ENCODE peak calls at places on chromosomes 4 and X, in ten cellular contexts. U, M, J, E, B, T, W, D, I and F are unnamed samples.

GRCh38 chr4:97142893-97143292 is 1000.4 kb downstream of the STPG2 start:
- DNase-seq in U (no peak), T (no peak), J (no peak), M (no peak), E (no peak), D (no peak), I (no peak), B (no peak), W (no peak), F (no peak)

GRCh38 chr4:118032691-118033090 is 1.6 kb upstream of the NDST3 start:
- DNase-seq in W (no peak), T (peak), E (no peak), B (no peak), J (peak), I (no peak), U (no peak), D (no peak), M (no peak), F (no peak)

GRCh38 chr4:139509727-139510410 is 46.1 kb downstream of the SETD7 start:
- DNase-seq in J (no peak), M (no peak), D (peak), I (no peak), B (no peak), T (no peak), E (no peak), U (no peak), W (no peak), F (no peak)

GRCh38 chr4:128589384-128589957 is 220.0 kb upstream of the JADE1 start:
- DNase-seq in D (no peak), J (no peak), T (no peak), B (no peak), E (no peak), I (no peak), U (no peak), W (no peak), M (no peak), F (no peak)

GRCh38 chrX:130176354-130176776 is 4.6 kb downstream of the RAB33A start:
- DNase-seq in B (no peak), E (no peak), W (peak), D (no peak), T (no peak), I (no peak), M (peak), U (no peak), J (no peak), F (peak)

GRCh38 chr4:1775731-1776500 is 17.2 kb upstream of the FGFR3 start:
- DNase-seq in W (no peak), D (no peak), J (peak), B (no peak), E (peak), U (no peak), T (peak), M (no peak), I (no peak), F (no peak)

GRCh38 chr4:2248821-2249261 is 6.9 kb upstream of the HAUS3 start:
- DNase-seq in M (no peak), J (peak), U (no peak), I (no peak), E (no peak), B (peak), T (peak), W (no peak), D (no peak), F (no peak)

GRCh38 chrX:1870421-1870820 is 255.6 kb downstream of the ASMT start:
- DNase-seq in U (no peak), M (no peak), E (no peak), I (no peak), D (no peak), J (no peak), T (no peak), B (no peak), W (no peak), F (no peak)

GRCh38 chr4:35934370-35934981 is 309.8 kb downstream of the ARAP2 start:
- DNase-seq in W (no peak), B (no peak), T (peak), U (no peak), J (no peak), E (no peak), D (peak), I (no peak), M (no peak), F (no peak)

GRCh38 chr4:100391913-100392312 is 125.9 kb downstream of the EMCN start:
- DNase-seq in D (peak), E (no peak), M (peak), U (no peak), J (no peak), T (no peak), W (no peak), B (no peak), I (no peak), F (no peak)

GRCh38 chr4:3711183-3712111 is 54.7 kb upstream of the ADRA2C start:
- DNase-seq in E (peak), U (no peak), W (no peak), M (no peak), T (no peak), J (no peak), B (no peak), I (peak), D (no peak), F (no peak)

GRCh38 chrX:12975999-12976558 is 1.2 kb downstream of the TMSB4X start:
- DNase-seq in I (no peak), T (peak), D (peak), E (no peak), W (no peak), B (no peak), J (peak), M (no peak), U (peak), F (peak)

GRCh38 chrX:54786972-54787371 is 11.1 kb downstream of the ITIH6 start:
- DNase-seq in E (no peak), J (peak), T (no peak), I (no peak), D (no peak), U (no peak), B (no peak), W (no peak), M (no peak), F (peak)

GRCh38 chr4:7352486-7352885 is 82.2 kb downstream of the PSAPL1 start:
- DNase-seq in U (no peak), E (no peak), M (no peak), D (no peak), I (no peak), T (no peak), J (no peak), W (no peak), B (no peak), F (no peak)

GRCh38 chrX:12770440-12770839 is 20.8 kb upstream of the PRPS2 start:
- DNase-seq in T (peak), I (no peak), W (no peak), E (no peak), J (no peak), B (no peak), U (no peak), M (no peak), D (peak), F (peak)

GRCh38 chr4:140057693-140058092 is 96.3 kb downstream of the MAML3 start:
- DNase-seq in U (no peak), I (no peak), T (no peak), B (no peak), J (no peak), W (no peak), D (no peak), M (no peak), E (no peak), F (no peak)

GRCh38 chr4:38144029-38144428 is 183.8 kb downstream of the PTTG2 start:
- DNase-seq in J (no peak), I (no peak), E (no peak), T (no peak), D (peak), M (no peak), B (no peak), U (no peak), W (no peak), F (no peak)

GRCh38 chr4:54767376-54767775 is 109.6 kb downstream of the KIT start:
- DNase-seq in U (no peak), D (no peak), T (no peak), M (no peak), I (no peak), J (no peak), B (no peak), W (no peak), E (no peak), F (no peak)

GRCh38 chrX:143633530-143634372 is 2.1 kb downstream of the SLITRK4 start:
- DNase-seq in M (no peak), I (peak), E (no peak), B (no peak), U (no peak), J (no peak), W (no peak), T (no peak), D (no peak), F (no peak)

GRCh38 chrX:108292053-108292452 is 146.2 kb downstream of the COL4A6 start:
- DNase-seq in M (no peak), D (no peak), J (no peak), W (no peak), U (no peak), I (no peak), E (no peak), B (no peak), T (no peak), F (no peak)
- TF ChIP-seq CTCF in M (no peak), D (no peak), J (no peak), W (no peak), U (no peak), I (no peak), E (no peak), B (no peak), T (peak), F (no peak)

GRCh38 chrX:92232182-92232581 is 453.0 kb downstream of the PCDH11X start:
- DNase-seq in B (no peak), E (no peak), M (no peak), D (peak), T (peak), I (no peak), W (no peak), U (no peak), J (no peak), F (peak)
- TF ChIP-seq CTCF in B (no peak), E (peak), M (peak), D (peak), T (peak), I (peak), W (no peak), U (no peak), J (peak), F (no peak)

GRCh38 chr4:45550766-45551366 is 573.0 kb downstream of the GABRG1 start:
- DNase-seq in U (no peak), D (no peak), T (no peak), M (no peak), E (no peak), J (no peak), B (no peak), W (no peak), I (no peak), F (no peak)
- TF ChIP-seq CTCF in U (no peak), D (no peak), T (no peak), M (no peak), E (no peak), J (no peak), B (no peak), W (no peak), I (peak), F (no peak)

DNA sequence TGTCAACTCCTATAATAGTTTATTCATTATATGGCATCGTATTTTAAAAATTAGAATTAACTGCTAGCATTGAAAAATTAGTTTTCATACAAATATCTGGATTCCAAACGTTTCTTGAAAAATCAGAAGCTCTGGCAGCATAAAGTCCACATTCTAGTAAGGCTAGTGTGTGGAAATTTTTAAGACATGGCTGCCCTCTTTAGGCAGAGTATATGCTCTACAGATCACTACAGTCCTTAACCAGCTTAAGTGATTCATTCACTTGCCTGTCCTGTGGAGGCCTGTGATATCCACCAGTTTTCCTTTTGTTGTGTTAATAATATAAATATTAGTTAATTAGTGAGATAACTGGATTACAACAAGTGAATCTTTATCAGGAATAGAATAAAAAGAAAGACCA is 287.2 kb downstream of the OPHN1 start:
- DNase-seq in D (peak), T (peak), B (no peak), E (no peak), I (no peak), M (no peak), U (no peak), J (no peak), W (no peak), F (no peak)
- TF ChIP-seq CTCF in D (peak), T (peak), B (no peak), E (peak), I (peak), M (peak), U (peak), J (no peak), W (peak), F (peak)

DNA sequence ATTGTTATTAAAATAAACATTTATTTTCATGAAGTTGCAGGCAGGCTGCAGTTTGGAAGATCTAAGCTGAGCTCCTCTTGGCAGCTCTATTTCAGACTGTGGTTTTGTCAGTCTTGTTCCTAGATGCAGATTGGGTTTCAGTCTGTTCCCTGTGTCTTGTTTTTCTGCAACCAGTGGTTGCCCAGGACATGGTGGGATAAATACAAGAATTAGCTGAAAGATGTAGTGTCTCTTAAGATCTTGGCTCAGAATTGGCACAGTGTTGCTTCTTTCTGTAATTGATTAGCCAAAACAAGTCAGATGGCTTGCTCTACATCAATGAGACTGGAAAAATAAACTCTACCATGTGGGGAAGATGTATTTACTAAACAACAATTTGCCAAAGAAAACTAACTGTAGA is 283.0 kb upstream of the BOD1L1 start:
- DNase-seq in E (no peak), I (no peak), W (no peak), D (no peak), B (no peak), U (no peak), J (no peak), M (no peak), T (no peak), F (no peak)
- TF ChIP-seq CTCF in E (no peak), I (no peak), W (no peak), D (no peak), B (no peak), U (no peak), J (no peak), M (no peak), T (no peak), F (no peak)

GRCh38 chrX:64205735-64206491 is 405 bp upstream of the AMER1 start:
- DNase-seq in M (peak), D (peak), J (peak), T (peak), I (peak), W (peak), E (peak), B (peak), U (peak), F (peak)
- TF ChIP-seq CTCF in M (no peak), D (no peak), J (peak), T (peak), I (peak), W (no peak), E (peak), B (no peak), U (peak), F (no peak)

GRCh38 chr4:145868637-145869409 is 69.8 kb downstream of the ZNF827 start:
- DNase-seq in I (no peak), E (no peak), B (no peak), J (no peak), U (no peak), M (peak), D (no peak), T (no peak), W (no peak), F (peak)
- TF ChIP-seq CTCF in I (peak), E (peak), B (no peak), J (no peak), U (no peak), M (peak), D (peak), T (peak), W (no peak), F (no peak)

DNA sequence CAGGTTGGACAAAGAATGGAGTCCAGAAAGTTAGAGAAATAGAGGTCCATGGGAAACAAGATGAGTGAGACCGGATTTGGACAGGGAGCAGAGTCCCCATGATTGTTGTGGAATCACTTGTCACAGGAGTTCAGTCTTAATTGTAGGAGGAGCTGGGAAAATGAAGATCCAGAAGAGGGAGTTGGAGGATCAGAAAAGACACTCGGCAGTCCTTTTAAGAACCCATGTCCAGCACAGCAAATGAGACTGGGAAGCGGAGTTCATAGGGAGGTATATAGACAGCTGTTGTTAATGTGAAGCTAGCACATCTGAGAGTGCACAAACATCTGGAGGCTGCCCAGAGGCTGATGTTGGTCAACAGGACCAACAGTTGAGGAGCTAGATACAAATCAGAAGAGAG is 111.4 kb upstream of the RXFP1 start:
- DNase-seq in I (no peak), J (no peak), B (no peak), W (no peak), D (peak), T (no peak), E (no peak), U (no peak), M (no peak), F (no peak)
- TF ChIP-seq CTCF in I (no peak), J (peak), B (no peak), W (no peak), D (no peak), T (no peak), E (peak), U (no peak), M (no peak), F (no peak)

DNA sequence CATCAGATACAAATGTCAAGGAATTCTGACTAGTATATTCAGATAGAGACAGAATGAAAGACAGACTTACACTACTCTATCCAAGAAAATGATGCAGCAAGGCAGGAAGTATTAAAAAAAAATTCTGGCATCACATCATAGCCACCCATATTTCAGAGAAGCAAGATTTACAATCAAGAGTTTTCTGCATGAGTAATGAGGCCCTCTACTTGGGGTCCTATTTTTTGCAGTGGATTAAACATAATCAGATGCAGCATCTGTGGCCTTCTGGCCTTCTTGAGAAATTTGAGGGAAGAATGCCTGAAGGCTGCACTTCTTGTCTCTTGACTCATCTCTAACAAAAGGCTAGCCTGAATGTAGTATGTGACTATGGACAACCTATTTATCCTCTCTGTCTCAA is 48.2 kb upstream of the SLIT2 start:
- DNase-seq in E (no peak), U (no peak), B (no peak), W (no peak), M (no peak), D (peak), T (no peak), J (no peak), I (no peak), F (no peak)
- TF ChIP-seq CTCF in E (no peak), U (no peak), B (no peak), W (no peak), M (no peak), D (no peak), T (no peak), J (no peak), I (no peak), F (no peak)